ENCODE peak calls at places on chromosomes 13 and 19, in nine cellular contexts. One of them, this sample, is unnamed.

GRCh38 chr19:49458567-49458903 is 5.5 kb downstream of the ALDH16A1 start:
- DNase-seq in GM23248: no peak
- DNase-seq in IMR-90: no peak
- DNase-seq in heart left ventricle: no peak
- DNase-seq in neuronal stem cell: no peak
- DNase-seq in suprapubic skin: no peak
- DNase-seq in cardiac muscle cell: no peak
- DNase-seq in lower lobe of right lung: no peak
- DNase-seq in stomach: no peak
- DNase-seq in this sample: no peak

GRCh38 chr19:35262101-35262761 is 6.5 kb upstream of the USF2 start:
- DNase-seq in GM23248: no peak
- DNase-seq in IMR-90: no peak
- DNase-seq in heart left ventricle: no peak
- DNase-seq in neuronal stem cell: no peak
- DNase-seq in suprapubic skin: no peak
- DNase-seq in cardiac muscle cell: no peak
- DNase-seq in lower lobe of right lung: peak; percentile 41
- DNase-seq in stomach: peak; percentile 63
- DNase-seq in this sample: no peak

GRCh38 chr13:98507060-98507797 is 69.7 kb downstream of the STK24 start:
- DNase-seq in GM23248: peak; percentile 50
- DNase-seq in IMR-90: no peak
- DNase-seq in heart left ventricle: peak; percentile 81
- DNase-seq in neuronal stem cell: no peak
- DNase-seq in suprapubic skin: peak; percentile 80
- DNase-seq in cardiac muscle cell: peak; percentile 86
- DNase-seq in lower lobe of right lung: peak; percentile 73
- DNase-seq in stomach: peak; percentile 86
- DNase-seq in this sample: no peak

GRCh38 chr19:46990998-46991676 is 28.5 kb upstream of the NPAS1 start:
- DNase-seq in GM23248: peak; percentile 93
- DNase-seq in IMR-90: peak; percentile 81
- DNase-seq in heart left ventricle: peak; percentile 85
- DNase-seq in neuronal stem cell: peak; percentile 76
- DNase-seq in suprapubic skin: peak; percentile 84
- DNase-seq in cardiac muscle cell: peak; percentile 86
- DNase-seq in lower lobe of right lung: peak; percentile 73
- DNase-seq in stomach: peak; percentile 80
- DNase-seq in this sample: no peak

GRCh38 chr13:88526186-88526852 is 855.1 kb downstream of the SLITRK5 start:
- DNase-seq in GM23248: no peak
- DNase-seq in IMR-90: no peak
- DNase-seq in heart left ventricle: no peak
- DNase-seq in neuronal stem cell: peak; percentile 6
- DNase-seq in suprapubic skin: no peak
- DNase-seq in cardiac muscle cell: peak; percentile 3
- DNase-seq in lower lobe of right lung: no peak
- DNase-seq in stomach: no peak
- DNase-seq in this sample: no peak

GRCh38 chr19:48656840-48657474 is 11.0 kb upstream of the CA11 start:
- DNase-seq in GM23248: peak; percentile 94
- DNase-seq in IMR-90: peak; percentile 95
- DNase-seq in heart left ventricle: no peak
- DNase-seq in neuronal stem cell: no peak
- DNase-seq in suprapubic skin: no peak
- DNase-seq in cardiac muscle cell: no peak
- DNase-seq in lower lobe of right lung: no peak
- DNase-seq in stomach: no peak
- DNase-seq in this sample: no peak

GRCh38 chr13:41516760-41517159 is 59.4 kb downstream of the RGCC start:
- DNase-seq in GM23248: no peak
- DNase-seq in IMR-90: no peak
- DNase-seq in heart left ventricle: no peak
- DNase-seq in neuronal stem cell: no peak
- DNase-seq in suprapubic skin: no peak
- DNase-seq in cardiac muscle cell: no peak
- DNase-seq in lower lobe of right lung: no peak
- DNase-seq in stomach: no peak
- DNase-seq in this sample: no peak

GRCh38 chr19:36008336-36008978 is at the start of gene SYNE4:
- DNase-seq in GM23248: peak; percentile 12
- DNase-seq in IMR-90: no peak
- DNase-seq in heart left ventricle: no peak
- DNase-seq in neuronal stem cell: no peak
- DNase-seq in suprapubic skin: no peak
- DNase-seq in cardiac muscle cell: peak; percentile 56
- DNase-seq in lower lobe of right lung: peak; percentile 82
- DNase-seq in stomach: peak; percentile 78
- DNase-seq in this sample: no peak

GRCh38 chr19:4328243-4328990 is 10.2 kb downstream of the STAP2 start:
- DNase-seq in GM23248: peak; percentile 96
- DNase-seq in IMR-90: peak; percentile 74
- DNase-seq in heart left ventricle: peak; percentile 95
- DNase-seq in neuronal stem cell: peak; percentile 97
- DNase-seq in suprapubic skin: peak; percentile 97
- DNase-seq in cardiac muscle cell: peak; percentile 99
- DNase-seq in lower lobe of right lung: peak; percentile 95
- DNase-seq in stomach: peak; percentile 96
- DNase-seq in this sample: no peak

GRCh38 chr19:4326837-4327251 is 11.8 kb downstream of the STAP2 start:
- DNase-seq in GM23248: no peak
- DNase-seq in IMR-90: no peak
- DNase-seq in heart left ventricle: no peak
- DNase-seq in neuronal stem cell: peak; percentile 64
- DNase-seq in suprapubic skin: no peak
- DNase-seq in cardiac muscle cell: peak; percentile 52
- DNase-seq in lower lobe of right lung: no peak
- DNase-seq in stomach: no peak
- DNase-seq in this sample: no peak

GRCh38 chr19:4327252-4327876 is 11.3 kb downstream of the STAP2 start:
- DNase-seq in GM23248: peak; percentile 73
- DNase-seq in IMR-90: peak; percentile 13
- DNase-seq in heart left ventricle: peak; percentile 73
- DNase-seq in neuronal stem cell: peak; percentile 85
- DNase-seq in suprapubic skin: peak; percentile 91
- DNase-seq in cardiac muscle cell: peak; percentile 93
- DNase-seq in lower lobe of right lung: peak; percentile 85
- DNase-seq in stomach: peak; percentile 86
- DNase-seq in this sample: no peak

GRCh38 chr19:4326215-4326836 is 12.3 kb downstream of the STAP2 start:
- DNase-seq in GM23248: no peak
- DNase-seq in IMR-90: no peak
- DNase-seq in heart left ventricle: no peak
- DNase-seq in neuronal stem cell: no peak
- DNase-seq in suprapubic skin: no peak
- DNase-seq in cardiac muscle cell: no peak
- DNase-seq in lower lobe of right lung: no peak
- DNase-seq in stomach: no peak
- DNase-seq in this sample: no peak

DNA sequence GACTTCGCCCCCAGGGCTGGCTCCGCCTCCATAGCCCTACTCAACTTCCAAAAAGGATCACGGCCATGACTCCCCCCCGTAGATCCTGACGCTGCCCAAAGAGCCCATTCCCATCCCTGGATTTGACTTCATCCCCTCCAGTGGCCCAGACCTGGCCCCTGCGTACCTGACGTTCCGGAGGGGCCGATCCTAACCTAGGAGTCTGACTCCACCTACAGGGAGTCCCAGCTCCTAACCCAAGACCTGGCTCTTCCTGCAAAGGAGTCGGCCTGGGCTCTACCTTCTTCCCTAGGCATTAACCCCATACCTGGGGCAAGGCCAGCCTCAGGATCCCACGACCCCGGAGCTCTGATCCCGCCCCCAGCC is 10.8 kb downstream of the STAP2 start:
- DNase-seq in GM23248: no peak
- DNase-seq in IMR-90: no peak
- DNase-seq in heart left ventricle: peak; percentile 37
- DNase-seq in neuronal stem cell: no peak
- DNase-seq in suprapubic skin: peak; percentile 75
- DNase-seq in cardiac muscle cell: no peak
- DNase-seq in lower lobe of right lung: no peak
- DNase-seq in stomach: no peak
- DNase-seq in this sample: no peak
- H3K4me3 ChIP-seq in GM23248: peak overlapping the region; percentile 66
- H3K4me3 ChIP-seq in IMR-90: peak overlapping the region; percentile 26
- H3K4me3 ChIP-seq in heart left ventricle: peak overlapping the region; percentile 50
- H3K4me3 ChIP-seq in neuronal stem cell: peak overlapping the region; percentile 26
- H3K4me3 ChIP-seq in suprapubic skin: peak overlapping the region; percentile 1
- H3K4me3 ChIP-seq in cardiac muscle cell: peak overlapping the region; percentile 29
- H3K4me3 ChIP-seq in lower lobe of right lung: peak overlapping the region; percentile 55
- H3K4me3 ChIP-seq in stomach: peak overlapping the region; percentile 28
- H3K4me3 ChIP-seq in this sample: peak overlapping the region; percentile 75

DNA sequence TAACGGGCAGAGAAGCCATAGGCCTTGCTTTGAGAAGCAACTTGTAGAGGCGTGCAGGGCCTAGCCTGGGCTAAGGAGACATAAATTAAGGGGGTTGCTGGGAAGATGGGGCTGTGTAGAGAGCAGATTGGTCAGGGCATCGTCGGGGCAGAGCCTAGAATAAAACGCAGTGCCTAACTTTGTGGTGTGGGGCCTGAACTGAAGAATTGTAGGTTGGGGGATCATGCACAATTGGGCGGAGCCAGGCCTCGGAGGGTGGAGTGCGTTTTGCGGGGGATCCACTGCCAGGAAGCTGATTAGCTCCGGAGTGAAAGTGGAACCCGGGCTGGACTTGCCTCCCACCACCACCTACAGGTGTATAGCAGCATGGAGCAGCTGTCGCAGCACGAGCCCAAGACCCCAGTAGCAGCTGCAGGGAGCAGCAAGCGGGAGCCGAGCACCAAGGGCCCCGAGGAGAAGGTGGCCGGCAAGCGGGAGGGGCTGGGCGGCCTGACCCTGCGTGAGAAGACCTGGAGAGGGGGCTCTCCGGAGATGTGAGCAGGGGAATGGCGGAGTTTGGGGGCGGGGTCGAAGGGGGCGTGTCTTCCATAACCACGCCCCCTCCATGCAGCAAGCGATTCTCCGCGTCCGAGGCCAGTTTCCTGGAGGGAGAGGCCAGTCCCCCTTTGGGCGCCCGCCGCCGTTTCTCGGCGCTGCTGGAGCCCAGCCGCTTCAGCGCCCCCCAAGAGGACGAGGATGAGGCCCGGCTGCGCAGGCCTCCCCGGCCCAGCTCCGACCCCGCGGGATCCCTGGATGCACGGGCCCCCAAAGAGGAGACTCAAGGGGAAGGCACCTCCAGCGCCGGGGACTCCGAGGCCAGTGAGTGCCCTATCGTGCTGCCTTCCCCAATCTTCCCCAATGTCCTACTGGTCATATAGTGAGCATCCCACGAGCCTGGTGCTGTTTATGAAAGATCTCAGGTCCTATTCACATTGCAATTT is 13.8 kb downstream of the DNASE2 start:
- DNase-seq in GM23248: peak; percentile 81
- DNase-seq in IMR-90: peak; percentile 43
- DNase-seq in heart left ventricle: peak; percentile 55
- DNase-seq in neuronal stem cell: peak; percentile 90
- DNase-seq in suprapubic skin: peak; percentile 75
- DNase-seq in cardiac muscle cell: peak; percentile 91
- DNase-seq in lower lobe of right lung: peak; percentile 75
- DNase-seq in stomach: peak; percentile 73
- DNase-seq in this sample: no peak
- H3K4me1 ChIP-seq in GM23248: no peaks in the 10 kb centered on the region
- H3K4me1 ChIP-seq in IMR-90: no peaks in the 10 kb centered on the region
- H3K4me1 ChIP-seq in heart left ventricle: peaks cover 3% of the 10 kb centered on the region
- H3K4me1 ChIP-seq in neuronal stem cell: peaks cover 6% of the 10 kb centered on the region
- H3K4me1 ChIP-seq in suprapubic skin: peaks cover 10% of the 10 kb centered on the region
- H3K4me1 ChIP-seq in cardiac muscle cell: peaks cover 4% of the 10 kb centered on the region
- H3K4me1 ChIP-seq in lower lobe of right lung: peaks cover 10% of the 10 kb centered on the region
- H3K4me1 ChIP-seq in stomach: peaks cover 12% of the 10 kb centered on the region
- H3K4me1 ChIP-seq in this sample: no peaks in the 10 kb centered on the region

DNA sequence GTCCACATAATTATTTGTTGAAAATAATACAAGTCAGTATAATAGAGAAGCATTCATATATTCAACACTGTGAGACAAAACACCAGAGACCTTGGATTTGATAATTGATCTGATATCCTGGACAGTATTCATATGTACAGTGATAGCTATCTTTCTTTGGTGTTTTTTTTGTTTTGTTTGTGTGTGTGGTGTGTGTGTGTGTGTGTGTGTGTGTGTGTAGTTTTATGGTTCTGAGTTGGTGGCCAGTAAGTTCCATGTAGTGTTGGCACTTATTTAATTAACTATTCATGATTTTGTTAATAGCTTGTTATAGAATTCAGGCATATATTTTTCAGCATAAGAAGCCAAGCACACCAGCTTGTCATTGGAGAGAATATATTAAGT is 1.6 kb upstream of the ANGPTL6 start:
- DNase-seq in GM23248: no peak
- DNase-seq in IMR-90: no peak
- DNase-seq in heart left ventricle: no peak
- DNase-seq in neuronal stem cell: no peak
- DNase-seq in suprapubic skin: no peak
- DNase-seq in cardiac muscle cell: no peak
- DNase-seq in lower lobe of right lung: no peak
- DNase-seq in stomach: no peak
- DNase-seq in this sample: no peak
- H3K9me3 ChIP-seq in GM23248: no peaks in the 10 kb centered on the region
- H3K9me3 ChIP-seq in IMR-90: no peaks in the 10 kb centered on the region
- H3K9me3 ChIP-seq in heart left ventricle: no peaks in the 10 kb centered on the region
- H3K9me3 ChIP-seq in neuronal stem cell: no peaks in the 10 kb centered on the region
- H3K9me3 ChIP-seq in suprapubic skin: no peaks in the 10 kb centered on the region
- H3K9me3 ChIP-seq in cardiac muscle cell: no peaks in the 10 kb centered on the region
- H3K9me3 ChIP-seq in lower lobe of right lung: no peaks in the 10 kb centered on the region
- H3K9me3 ChIP-seq in stomach: no peaks in the 10 kb centered on the region
- H3K9me3 ChIP-seq in this sample: no peaks in the 10 kb centered on the region

GRCh38 chr19:2494447-2495129 is 18.7 kb downstream of the GADD45B start:
- DNase-seq in GM23248: peak; percentile 97
- DNase-seq in IMR-90: peak; percentile 79
- DNase-seq in heart left ventricle: peak; percentile 94
- DNase-seq in neuronal stem cell: no peak
- DNase-seq in suprapubic skin: peak; percentile 92
- DNase-seq in cardiac muscle cell: peak; percentile 64
- DNase-seq in lower lobe of right lung: peak; percentile 83
- DNase-seq in stomach: peak; percentile 80
- DNase-seq in this sample: peak; percentile 68
- H3K4me3 ChIP-seq in GM23248: peak overlapping the region; percentile 69
- H3K4me3 ChIP-seq in IMR-90: peak overlapping the region; percentile 54
- H3K4me3 ChIP-seq in heart left ventricle: peak overlapping the region; percentile 68
- H3K4me3 ChIP-seq in neuronal stem cell: peak overlapping the region; percentile 76
- H3K4me3 ChIP-seq in suprapubic skin: peak overlapping the region; percentile 46
- H3K4me3 ChIP-seq in cardiac muscle cell: peak overlapping the region; percentile 7
- H3K4me3 ChIP-seq in lower lobe of right lung: peak overlapping the region; percentile 60
- H3K4me3 ChIP-seq in stomach: peak overlapping the region; percentile 50
- H3K4me3 ChIP-seq in this sample: peak overlapping the region; percentile 73

DNA sequence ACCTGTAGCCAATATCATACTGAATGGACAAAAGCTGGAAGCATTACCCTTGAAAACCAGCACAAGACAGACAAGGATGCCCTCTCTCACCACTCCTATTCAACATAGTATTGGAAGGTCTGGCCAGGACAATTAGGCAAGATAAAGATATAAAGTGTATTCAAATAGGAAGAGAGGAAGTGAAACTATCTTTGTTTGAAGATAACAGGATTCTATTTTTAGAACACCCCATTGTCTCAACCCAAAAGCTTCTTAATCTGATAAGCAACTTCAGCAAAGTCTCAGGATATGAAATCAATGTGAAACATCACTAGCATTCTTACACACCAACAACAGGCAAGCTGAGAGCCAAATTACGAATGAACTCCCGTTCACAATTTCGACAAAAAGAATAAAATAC is 17.8 kb upstream of the CCNA1 start:
- DNase-seq in GM23248: no peak
- DNase-seq in IMR-90: no peak
- DNase-seq in heart left ventricle: no peak
- DNase-seq in neuronal stem cell: no peak
- DNase-seq in suprapubic skin: no peak
- DNase-seq in cardiac muscle cell: no peak
- DNase-seq in lower lobe of right lung: no peak
- DNase-seq in stomach: no peak
- DNase-seq in this sample: no peak
- H3K4me1 ChIP-seq in GM23248: peaks cover 9% of the 10 kb centered on the region
- H3K4me1 ChIP-seq in IMR-90: no peaks in the 10 kb centered on the region
- H3K4me1 ChIP-seq in heart left ventricle: no peaks in the 10 kb centered on the region
- H3K4me1 ChIP-seq in neuronal stem cell: no peaks in the 10 kb centered on the region
- H3K4me1 ChIP-seq in suprapubic skin: peaks cover 3% of the 10 kb centered on the region
- H3K4me1 ChIP-seq in cardiac muscle cell: no peaks in the 10 kb centered on the region
- H3K4me1 ChIP-seq in lower lobe of right lung: peaks cover 9% of the 10 kb centered on the region
- H3K4me1 ChIP-seq in stomach: peaks cover 16% of the 10 kb centered on the region
- H3K4me1 ChIP-seq in this sample: no peaks in the 10 kb centered on the region